ENCODE peak calls at places on chromosomes 2 and 18, in nine cellular contexts. H is right lobe of liver, S is brain microvascular endothelial cell, E is spleen, Y is fibroblast of lung, R is kidney, B is neural progenitor cell, A is breast epithelium, Q is tibial artery. I is an unnamed sample. For H3K36me3, the result is how much of the 10 kb centered on the place peaks cover.

GRCh38 chr2:28997847-28998735 is 17.0 kb downstream of the TOGARAM2 start:
- DNase-seq in H (no peak), S (no peak), E (peak), Y (no peak), R (no peak), B (no peak), A (no peak), Q (no peak), I (no peak)

GRCh38 chr18:62558015-62558663 is 35.3 kb downstream of the ZCCHC2 start:
- DNase-seq in H (no peak), S (no peak), E (no peak), Y (no peak), R (no peak), B (no peak), A (no peak), Q (no peak), I (no peak)

GRCh38 chr2:237307495-237307894 is 106.5 kb downstream of the COL6A3 start:
- DNase-seq in H (no peak), S (no peak), E (no peak), Y (no peak), R (no peak), B (no peak), A (no peak), Q (no peak), I (no peak)

GRCh38 chr2:173076557-173077345 is 1.1 kb downstream of the MAP3K20 start:
- DNase-seq in H (peak), S (no peak), E (peak), Y (peak), R (peak), B (peak), A (peak), Q (peak), I (no peak)

GRCh38 chr18:58239879-58240278 is 195.9 kb downstream of the NEDD4L start:
- DNase-seq in H (no peak), S (no peak), E (no peak), Y (no peak), R (no peak), B (no peak), A (no peak), Q (no peak), I (no peak)

GRCh38 chr2:132550285-132550684 is 119.7 kb downstream of the LYPD1 start:
- DNase-seq in H (no peak), S (no peak), E (no peak), Y (no peak), R (no peak), B (no peak), A (no peak), Q (no peak), I (no peak)

GRCh38 chr2:120993661-120994060 is 258.0 kb downstream of the GLI2 start:
- DNase-seq in H (no peak), S (no peak), E (no peak), Y (no peak), R (no peak), B (no peak), A (no peak), Q (no peak), I (no peak)

GRCh38 chr2:241009601-241010530 is 11.4 kb downstream of the SNED1 start:
- DNase-seq in H (no peak), S (peak), E (peak), Y (peak), R (peak), B (peak), A (no peak), Q (peak), I (peak)

GRCh38 chr2:72137498-72138010 is 10.1 kb downstream of the CYP26B1 start:
- DNase-seq in H (peak), S (no peak), E (peak), Y (peak), R (peak), B (peak), A (peak), Q (peak), I (no peak)

GRCh38 chr2:15041429-15041837 is 408.9 kb downstream of the LRATD1 start:
- DNase-seq in H (no peak), S (no peak), E (no peak), Y (peak), R (no peak), B (no peak), A (no peak), Q (no peak), I (no peak)

GRCh38 chr2:232543491-232543890 is 4.0 kb downstream of the CHRNG start:
- DNase-seq in H (no peak), S (no peak), E (no peak), Y (no peak), R (no peak), B (no peak), A (no peak), Q (no peak), I (no peak)

GRCh38 chr2:138122891-138123290 is 158.6 kb downstream of the HNMT start:
- DNase-seq in H (no peak), S (no peak), E (no peak), Y (no peak), R (no peak), B (no peak), A (no peak), Q (no peak), I (no peak)

GRCh38 chr2:113263546-113263945 is 15.2 kb downstream of the PAX8 start:
- DNase-seq in H (no peak), S (no peak), E (no peak), Y (no peak), R (no peak), B (no peak), A (no peak), Q (no peak), I (no peak)

GRCh38 chr2:143632751-143633374 is 503.6 kb downstream of the ARHGAP15 start:
- DNase-seq in H (no peak), S (no peak), E (no peak), Y (no peak), R (no peak), B (no peak), A (no peak), Q (no peak), I (no peak)

GRCh38 chr18:2971741-2972552 is 41.0 kb downstream of the LPIN2 start:
- DNase-seq in H (peak), S (peak), E (peak), Y (no peak), R (peak), B (no peak), A (no peak), Q (no peak), I (no peak)

GRCh38 chr18:23526516-23527063 is 23.3 kb downstream of the RMC1 start:
- DNase-seq in H (no peak), S (no peak), E (no peak), Y (no peak), R (no peak), B (no peak), A (no peak), Q (no peak), I (no peak)

GRCh38 chr18:23519725-23520124 is 16.4 kb downstream of the RMC1 start:
- DNase-seq in H (no peak), S (peak), E (no peak), Y (no peak), R (no peak), B (no peak), A (no peak), Q (peak), I (no peak)

GRCh38 chr18:23523429-23524212 is 20.3 kb downstream of the RMC1 start:
- DNase-seq in H (no peak), S (peak), E (no peak), Y (no peak), R (no peak), B (no peak), A (no peak), Q (peak), I (no peak)

GRCh38 chr18:23521907-23522306 is 18.6 kb downstream of the RMC1 start:
- DNase-seq in H (no peak), S (no peak), E (no peak), Y (no peak), R (no peak), B (no peak), A (no peak), Q (peak), I (no peak)

GRCh38 chr18:23524213-23524707 is 20.9 kb downstream of the RMC1 start:
- DNase-seq in H (no peak), S (no peak), E (no peak), Y (no peak), R (no peak), B (no peak), A (no peak), Q (no peak), I (no peak)
- H3K4me3 ChIP-seq in H (no peak), S (no peak), E (no peak), Y (no peak), R (no peak), B (no peak), A (no peak), Q (no peak), I (no peak)

GRCh38 chr2:217809736-217810135 is 193.1 kb downstream of the TNS1 start:
- DNase-seq in H (no peak), S (no peak), E (no peak), Y (no peak), R (no peak), B (no peak), A (no peak), Q (no peak), I (no peak)

GRCh38 chr2:217807753-217808152 is 195.0 kb downstream of the TNS1 start:
- DNase-seq in H (no peak), S (no peak), E (peak), Y (no peak), R (peak), B (no peak), A (no peak), Q (no peak), I (no peak)

GRCh38 chr2:217806480-217806760 is 196.4 kb downstream of the TNS1 start:
- DNase-seq in H (peak), S (no peak), E (no peak), Y (no peak), R (no peak), B (no peak), A (no peak), Q (no peak), I (no peak)

GRCh38 chr2:217807025-217807424 is 195.8 kb downstream of the TNS1 start:
- DNase-seq in H (no peak), S (no peak), E (no peak), Y (no peak), R (no peak), B (no peak), A (no peak), Q (no peak), I (no peak)

GRCh38 chr2:217808326-217808725 is 194.5 kb downstream of the TNS1 start:
- DNase-seq in H (no peak), S (no peak), E (no peak), Y (no peak), R (no peak), B (no peak), A (no peak), Q (no peak), I (no peak)
- H3K36me3 ChIP-seq in H (half or more), S (under half), E (half or more), Y (under half), R (half or more), B (under half), A (under half), Q (half or more), I (half or more)

GRCh38 chr2:189254268-189254883 is 74.8 kb upstream of the COL5A2 start:
- DNase-seq in H (peak), S (peak), E (no peak), Y (peak), R (no peak), B (peak), A (peak), Q (peak), I (no peak)
- H3K27ac ChIP-seq in H (no peak), S (peak), E (no peak), Y (peak), R (no peak), B (no peak), A (peak), Q (peak), I (peak)

GRCh38 chr2:117835990-117836760 is 21.7 kb downstream of the DDX18 start:
- DNase-seq in H (peak), S (peak), E (peak), Y (peak), R (peak), B (peak), A (peak), Q (peak), I (no peak)
- H3K4me3 ChIP-seq in H (peak), S (peak), E (peak), Y (peak), R (peak), B (peak), A (peak), Q (peak), I (no peak)

GRCh38 chr2:165927353-165927752 is 26.2 kb downstream of the TTC21B start:
- DNase-seq in H (no peak), S (no peak), E (no peak), Y (no peak), R (no peak), B (no peak), A (no peak), Q (no peak), I (no peak)
- H3K36me3 ChIP-seq in H (under half), S (under half), E (half or more), Y (under half), R (under half), B (under half), A (under half), Q (half or more), I (half or more)

GRCh38 chr2:70520825-70521224 is 32.8 kb downstream of the TGFA start:
- DNase-seq in H (no peak), S (no peak), E (no peak), Y (no peak), R (no peak), B (no peak), A (no peak), Q (no peak), I (no peak)

GRCh38 chr2:70523996-70524965 is 29.3 kb downstream of the TGFA start:
- DNase-seq in H (peak), S (peak), E (no peak), Y (no peak), R (peak), B (no peak), A (peak), Q (no peak), I (no peak)

GRCh38 chr2:70525032-70525431 is 28.6 kb downstream of the TGFA start:
- DNase-seq in H (no peak), S (no peak), E (no peak), Y (no peak), R (no peak), B (no peak), A (no peak), Q (no peak), I (no peak)

GRCh38 chr2:70523672-70523995 is 30.0 kb downstream of the TGFA start:
- DNase-seq in H (no peak), S (no peak), E (no peak), Y (no peak), R (no peak), B (no peak), A (no peak), Q (no peak), I (no peak)

DNA sequence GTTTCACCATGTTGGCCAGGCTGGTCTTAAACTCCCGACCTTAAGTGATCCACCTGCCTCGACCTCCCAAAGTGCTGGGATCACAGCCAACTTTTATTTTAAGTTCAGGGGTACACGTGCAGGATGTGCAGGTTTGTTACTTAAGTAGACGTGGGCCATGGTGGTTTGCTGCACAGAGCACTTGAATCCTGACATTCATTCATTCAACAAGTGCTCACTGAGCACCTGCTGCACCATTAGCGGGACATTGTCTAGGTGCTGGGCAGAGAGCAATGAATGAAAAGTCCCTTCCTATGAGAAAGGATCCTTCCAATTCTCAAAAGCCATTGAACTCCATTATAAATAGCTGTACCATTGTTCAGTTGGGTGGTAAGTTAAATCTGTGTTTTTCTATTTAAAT is 31.0 kb downstream of the TGFA start:
- DNase-seq in H (no peak), S (no peak), E (no peak), Y (no peak), R (no peak), B (no peak), A (no peak), Q (no peak), I (no peak)
- H3K27ac ChIP-seq in H (no peak), S (no peak), E (peak), Y (no peak), R (no peak), B (no peak), A (no peak), Q (no peak), I (no peak)